ENCODE peak calls at places on chromosomes 7 and 10, in four cellular contexts. D, U, X and W are unnamed samples.

GRCh38 chr7:4665661-4666060 is 16.4 kb upstream of the FOXK1 start:
- DNase-seq in D (no peak), U (no peak), X (no peak), W (peak)

GRCh38 chr10:122298598-122299301 is 27.7 kb downstream of the BTBD16 start:
- DNase-seq in D (peak), U (peak), X (peak), W (no peak)

GRCh38 chr10:71076473-71077142 is 135.8 kb upstream of the UNC5B start:
- DNase-seq in D (no peak), U (no peak), X (peak), W (no peak)

GRCh38 chr10:122494833-122495232 is 33.5 kb downstream of the HTRA1 start:
- DNase-seq in D (no peak), U (no peak), X (peak), W (no peak)

GRCh38 chr10:95605163-95605562 is 44.0 kb upstream of the SORBS1 start:
- DNase-seq in D (no peak), U (no peak), X (peak), W (no peak)

GRCh38 chr7:117435475-117436043 is 8.3 kb upstream of the ASZ1 start:
- DNase-seq in D (no peak), U (peak), X (no peak), W (no peak)

GRCh38 chr7:55260671-55261385 is 104.3 kb upstream of the LANCL2 start:
- DNase-seq in D (no peak), U (no peak), X (peak), W (no peak)

GRCh38 chr10:78931333-78932083 is 137.3 kb upstream of the ZMIZ1 start:
- DNase-seq in D (peak), U (peak), X (peak), W (peak)

GRCh38 chr10:13915710-13916109 is 328.9 kb downstream of the PRPF18 start:
- DNase-seq in D (no peak), U (peak), X (no peak), W (no peak)

GRCh38 chr10:11684717-11685645 is 57.2 kb upstream of the ECHDC3 start:
- DNase-seq in D (no peak), U (peak), X (peak), W (peak)

GRCh38 chr7:463362-464176 is 56.1 kb downstream of the PDGFA start:
- DNase-seq in D (no peak), U (no peak), X (no peak), W (no peak)

GRCh38 chr7:157183832-157184231 is 45.1 kb downstream of the UBE3C start:
- DNase-seq in D (no peak), U (no peak), X (no peak), W (no peak)
- H3K4me3 ChIP-seq in D (no peak), U (no peak), X (no peak), W (no peak)

GRCh38 chr7:2519119-2519930 is at the start of gene LFNG:
- DNase-seq in D (peak), U (peak), X (peak), W (peak)

GRCh38 chr7:2518737-2519118 is 846 bp upstream of the LFNG start:
- DNase-seq in D (no peak), U (no peak), X (no peak), W (no peak)

GRCh38 chr7:2517678-2518077 is 1.9 kb upstream of the LFNG start:
- DNase-seq in D (no peak), U (no peak), X (no peak), W (no peak)

GRCh38 chr7:2517004-2517403 is 2.6 kb upstream of the LFNG start:
- DNase-seq in D (no peak), U (no peak), X (no peak), W (peak)

GRCh38 chr7:2518101-2518500 is 1.5 kb upstream of the LFNG start:
- DNase-seq in D (no peak), U (no peak), X (no peak), W (no peak)
- H3K4me3 ChIP-seq in D (no peak), U (no peak), X (no peak), W (no peak)

DNA sequence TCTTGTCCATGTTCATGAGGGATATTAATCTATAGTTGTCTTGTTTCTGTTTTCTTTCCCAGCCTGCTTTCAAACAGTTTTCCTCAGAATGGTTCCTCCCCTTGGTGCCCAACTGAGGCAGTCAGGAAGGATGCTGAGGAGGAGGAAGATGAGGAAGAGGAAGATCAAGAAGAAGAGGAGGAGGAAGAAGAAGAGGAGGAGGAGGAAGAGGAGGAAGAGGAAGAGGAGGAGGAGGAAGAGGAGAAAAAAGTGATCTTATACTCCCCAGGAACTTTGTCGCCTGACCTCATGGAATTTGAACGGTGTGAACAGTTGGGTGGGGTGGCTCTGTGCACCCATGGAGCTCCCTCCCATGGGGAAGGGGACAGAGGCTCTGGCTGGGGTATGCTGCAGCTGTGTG is 11.6 kb downstream of the STRA8 start:
- DNase-seq in D (no peak), U (no peak), X (peak), W (no peak)
- H3K4me3 ChIP-seq in D (no peak), U (no peak), X (no peak), W (no peak)

GRCh38 chr10:113059001-113059780 is 109.1 kb downstream of the TCF7L2 start:
- DNase-seq in D (peak), U (no peak), X (no peak), W (peak)
- H3K4me3 ChIP-seq in D (peak), U (no peak), X (peak), W (peak)

DNA sequence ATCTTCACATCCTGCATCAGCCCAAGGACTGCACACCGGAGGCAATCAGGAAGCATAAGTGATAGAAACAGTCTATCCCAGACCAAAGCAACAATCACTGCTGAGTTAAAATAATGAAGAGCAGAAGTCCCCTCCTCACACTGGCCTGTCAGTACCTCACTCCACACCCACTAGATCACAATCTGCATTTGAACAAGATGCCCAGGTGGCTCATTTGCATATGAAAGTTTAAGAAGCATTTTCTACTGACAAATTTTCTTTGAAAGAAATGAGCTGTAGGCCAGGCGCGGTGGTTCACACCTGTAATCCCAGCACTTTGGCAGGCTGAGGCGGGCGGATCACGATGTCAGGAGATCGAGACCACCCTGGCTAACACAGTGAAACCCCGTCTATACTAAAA is 77.4 kb downstream of the CUL2 start:
- DNase-seq in D (no peak), U (no peak), X (no peak), W (no peak)
- H3K4me3 ChIP-seq in D (no peak), U (no peak), X (no peak), W (no peak)

GRCh38 chr7:100472854-100473499 is 6.0 kb downstream of the TSC22D4 start:
- DNase-seq in D (peak), U (peak), X (peak), W (no peak)
- H3K4me3 ChIP-seq in D (no peak), U (no peak), X (no peak), W (no peak)

GRCh38 chr10:21488246-21488953 is 37.1 kb downstream of the SKIDA1 start:
- DNase-seq in D (no peak), U (no peak), X (no peak), W (no peak)

GRCh38 chr10:21490028-21490427 is 35.5 kb downstream of the SKIDA1 start:
- DNase-seq in D (no peak), U (no peak), X (no peak), W (no peak)

GRCh38 chr10:21482821-21483220 is 42.7 kb downstream of the SKIDA1 start:
- DNase-seq in D (no peak), U (no peak), X (no peak), W (no peak)

GRCh38 chr10:21488954-21489446 is 36.5 kb downstream of the SKIDA1 start:
- DNase-seq in D (no peak), U (no peak), X (no peak), W (no peak)

GRCh38 chr10:21487416-21488180 is 37.9 kb downstream of the SKIDA1 start:
- DNase-seq in D (no peak), U (no peak), X (no peak), W (no peak)
- H3K4me3 ChIP-seq in D (no peak), U (no peak), X (no peak), W (no peak)